ENCODE peak calls at places on chromosomes 16 and 17, in nine cellular contexts. One of them, this sample, is unnamed.

GRCh38 chr17:19287651-19288050 is 50.5 kb downstream of the EPN2 start:
- DNase-seq in stimulated activated naive CD4-positive, alpha-beta T cell: no peak
- DNase-seq in hypothalamus: no peak
- DNase-seq in fibroblast of lung: no peak
- DNase-seq in foreskin fibroblast: no peak
- DNase-seq in stimulated activated CD8-positive, alpha-beta memory T cell treated with anti-CD3 and anti-CD28 coated beads, Interleukin-4, amount 100 ng/mL, for 48 hours: no peak
- DNase-seq in GM18507: no peak
- DNase-seq in AG09319: no peak
- DNase-seq in left lobe of liver: no peak
- DNase-seq in this sample: no peak

GRCh38 chr17:42521666-42522262 is 14.3 kb upstream of the NAGLU start:
- DNase-seq in stimulated activated naive CD4-positive, alpha-beta T cell: no peak
- DNase-seq in hypothalamus: no peak
- DNase-seq in fibroblast of lung: no peak
- DNase-seq in foreskin fibroblast: peak
- DNase-seq in stimulated activated CD8-positive, alpha-beta memory T cell treated with anti-CD3 and anti-CD28 coated beads, Interleukin-4, amount 100 ng/mL, for 48 hours: no peak
- DNase-seq in GM18507: no peak
- DNase-seq in AG09319: no peak
- DNase-seq in left lobe of liver: no peak
- DNase-seq in this sample: no peak

GRCh38 chr16:62088731-62089410 is 52.6 kb upstream of the CDH8 start:
- DNase-seq in stimulated activated naive CD4-positive, alpha-beta T cell: no peak
- DNase-seq in hypothalamus: no peak
- DNase-seq in fibroblast of lung: no peak
- DNase-seq in foreskin fibroblast: no peak
- DNase-seq in stimulated activated CD8-positive, alpha-beta memory T cell treated with anti-CD3 and anti-CD28 coated beads, Interleukin-4, amount 100 ng/mL, for 48 hours: no peak
- DNase-seq in GM18507: no peak
- DNase-seq in AG09319: no peak
- DNase-seq in left lobe of liver: no peak
- DNase-seq in this sample: no peak

GRCh38 chr17:31488264-31488981 is 96.9 kb downstream of the RAB11FIP4 start:
- DNase-seq in stimulated activated naive CD4-positive, alpha-beta T cell: peak
- DNase-seq in hypothalamus: peak
- DNase-seq in fibroblast of lung: no peak
- DNase-seq in foreskin fibroblast: no peak
- DNase-seq in stimulated activated CD8-positive, alpha-beta memory T cell treated with anti-CD3 and anti-CD28 coated beads, Interleukin-4, amount 100 ng/mL, for 48 hours: peak
- DNase-seq in GM18507: no peak
- DNase-seq in AG09319: no peak
- DNase-seq in left lobe of liver: peak
- DNase-seq in this sample: no peak

GRCh38 chr17:50079334-50080095 is 15.6 kb upstream of the PDK2 start:
- DNase-seq in stimulated activated naive CD4-positive, alpha-beta T cell: no peak
- DNase-seq in hypothalamus: no peak
- DNase-seq in fibroblast of lung: no peak
- DNase-seq in foreskin fibroblast: peak
- DNase-seq in stimulated activated CD8-positive, alpha-beta memory T cell treated with anti-CD3 and anti-CD28 coated beads, Interleukin-4, amount 100 ng/mL, for 48 hours: peak
- DNase-seq in GM18507: no peak
- DNase-seq in AG09319: no peak
- DNase-seq in left lobe of liver: no peak
- DNase-seq in this sample: no peak

GRCh38 chr16:56337131-56337857 is 88.1 kb downstream of the AMFR start:
- DNase-seq in stimulated activated naive CD4-positive, alpha-beta T cell: no peak
- DNase-seq in hypothalamus: no peak
- DNase-seq in fibroblast of lung: no peak
- DNase-seq in foreskin fibroblast: no peak
- DNase-seq in stimulated activated CD8-positive, alpha-beta memory T cell treated with anti-CD3 and anti-CD28 coated beads, Interleukin-4, amount 100 ng/mL, for 48 hours: no peak
- DNase-seq in GM18507: no peak
- DNase-seq in AG09319: no peak
- DNase-seq in left lobe of liver: no peak
- DNase-seq in this sample: no peak

GRCh38 chr16:180921-181667 is 835 bp downstream of the HBQ1 start:
- DNase-seq in stimulated activated naive CD4-positive, alpha-beta T cell: peak
- DNase-seq in hypothalamus: peak
- DNase-seq in fibroblast of lung: peak
- DNase-seq in foreskin fibroblast: peak
- DNase-seq in stimulated activated CD8-positive, alpha-beta memory T cell treated with anti-CD3 and anti-CD28 coated beads, Interleukin-4, amount 100 ng/mL, for 48 hours: peak
- DNase-seq in GM18507: peak
- DNase-seq in AG09319: no peak
- DNase-seq in left lobe of liver: peak
- DNase-seq in this sample: no peak

GRCh38 chr17:48550313-48551205 is 5.7 kb upstream of the HOXB2 start:
- DNase-seq in stimulated activated naive CD4-positive, alpha-beta T cell: no peak
- DNase-seq in hypothalamus: no peak
- DNase-seq in fibroblast of lung: peak
- DNase-seq in foreskin fibroblast: no peak
- DNase-seq in stimulated activated CD8-positive, alpha-beta memory T cell treated with anti-CD3 and anti-CD28 coated beads, Interleukin-4, amount 100 ng/mL, for 48 hours: no peak
- DNase-seq in GM18507: no peak
- DNase-seq in AG09319: no peak
- DNase-seq in left lobe of liver: no peak
- DNase-seq in this sample: no peak

GRCh38 chr17:3907483-3908216 is 8.6 kb downstream of the P2RX1 start:
- DNase-seq in stimulated activated naive CD4-positive, alpha-beta T cell: no peak
- DNase-seq in hypothalamus: no peak
- DNase-seq in fibroblast of lung: no peak
- DNase-seq in foreskin fibroblast: no peak
- DNase-seq in stimulated activated CD8-positive, alpha-beta memory T cell treated with anti-CD3 and anti-CD28 coated beads, Interleukin-4, amount 100 ng/mL, for 48 hours: no peak
- DNase-seq in GM18507: no peak
- DNase-seq in AG09319: no peak
- DNase-seq in left lobe of liver: no peak
- DNase-seq in this sample: no peak

GRCh38 chr16:87834668-87835473 is 34.4 kb downstream of the SLC7A5 start:
- DNase-seq in stimulated activated naive CD4-positive, alpha-beta T cell: no peak
- DNase-seq in hypothalamus: no peak
- DNase-seq in fibroblast of lung: peak
- DNase-seq in foreskin fibroblast: peak
- DNase-seq in stimulated activated CD8-positive, alpha-beta memory T cell treated with anti-CD3 and anti-CD28 coated beads, Interleukin-4, amount 100 ng/mL, for 48 hours: no peak
- DNase-seq in GM18507: no peak
- DNase-seq in AG09319: no peak
- DNase-seq in left lobe of liver: peak
- DNase-seq in this sample: no peak

GRCh38 chr17:76492250-76492988 is 8.8 kb downstream of the RHBDF2 start:
- DNase-seq in stimulated activated naive CD4-positive, alpha-beta T cell: no peak
- DNase-seq in hypothalamus: no peak
- DNase-seq in fibroblast of lung: no peak
- DNase-seq in foreskin fibroblast: no peak
- DNase-seq in stimulated activated CD8-positive, alpha-beta memory T cell treated with anti-CD3 and anti-CD28 coated beads, Interleukin-4, amount 100 ng/mL, for 48 hours: peak
- DNase-seq in GM18507: no peak
- DNase-seq in AG09319: no peak
- DNase-seq in left lobe of liver: no peak
- DNase-seq in this sample: no peak

GRCh38 chr17:19410875-19411291 is at the start of gene RNF112:
- DNase-seq in stimulated activated naive CD4-positive, alpha-beta T cell: no peak
- DNase-seq in hypothalamus: peak
- DNase-seq in fibroblast of lung: peak
- DNase-seq in foreskin fibroblast: peak
- DNase-seq in stimulated activated CD8-positive, alpha-beta memory T cell treated with anti-CD3 and anti-CD28 coated beads, Interleukin-4, amount 100 ng/mL, for 48 hours: no peak
- DNase-seq in GM18507: no peak
- DNase-seq in AG09319: no peak
- DNase-seq in left lobe of liver: peak
- DNase-seq in this sample: peak

GRCh38 chr17:27986805-27987684 is 55.4 kb upstream of the NLK start:
- DNase-seq in stimulated activated naive CD4-positive, alpha-beta T cell: no peak
- DNase-seq in hypothalamus: no peak
- DNase-seq in fibroblast of lung: peak
- DNase-seq in foreskin fibroblast: no peak
- DNase-seq in stimulated activated CD8-positive, alpha-beta memory T cell treated with anti-CD3 and anti-CD28 coated beads, Interleukin-4, amount 100 ng/mL, for 48 hours: no peak
- DNase-seq in GM18507: no peak
- DNase-seq in AG09319: no peak
- DNase-seq in left lobe of liver: no peak
- DNase-seq in this sample: no peak

GRCh38 chr16:57889111-57889510 is 81.8 kb downstream of the CNGB1 start:
- DNase-seq in stimulated activated naive CD4-positive, alpha-beta T cell: no peak
- DNase-seq in hypothalamus: no peak
- DNase-seq in fibroblast of lung: no peak
- DNase-seq in foreskin fibroblast: no peak
- DNase-seq in stimulated activated CD8-positive, alpha-beta memory T cell treated with anti-CD3 and anti-CD28 coated beads, Interleukin-4, amount 100 ng/mL, for 48 hours: no peak
- DNase-seq in GM18507: no peak
- DNase-seq in AG09319: no peak
- DNase-seq in left lobe of liver: no peak
- DNase-seq in this sample: no peak

GRCh38 chr17:9928601-9929341 is 23.7 kb upstream of the RCVRN start:
- DNase-seq in stimulated activated naive CD4-positive, alpha-beta T cell: no peak
- DNase-seq in hypothalamus: no peak
- DNase-seq in fibroblast of lung: peak
- DNase-seq in foreskin fibroblast: peak
- DNase-seq in stimulated activated CD8-positive, alpha-beta memory T cell treated with anti-CD3 and anti-CD28 coated beads, Interleukin-4, amount 100 ng/mL, for 48 hours: no peak
- DNase-seq in GM18507: no peak
- DNase-seq in AG09319: peak
- DNase-seq in left lobe of liver: no peak
- DNase-seq in this sample: peak

GRCh38 chr16:84553873-84554399 is 49.5 kb upstream of the MEAK7 start:
- DNase-seq in stimulated activated naive CD4-positive, alpha-beta T cell: peak
- DNase-seq in hypothalamus: no peak
- DNase-seq in fibroblast of lung: no peak
- DNase-seq in foreskin fibroblast: no peak
- DNase-seq in stimulated activated CD8-positive, alpha-beta memory T cell treated with anti-CD3 and anti-CD28 coated beads, Interleukin-4, amount 100 ng/mL, for 48 hours: peak
- DNase-seq in GM18507: no peak
- DNase-seq in AG09319: no peak
- DNase-seq in left lobe of liver: no peak
- DNase-seq in this sample: no peak

GRCh38 chr16:55368205-55368604 is 44.2 kb downstream of the IRX6 start:
- DNase-seq in stimulated activated naive CD4-positive, alpha-beta T cell: no peak
- DNase-seq in hypothalamus: no peak
- DNase-seq in fibroblast of lung: no peak
- DNase-seq in foreskin fibroblast: no peak
- DNase-seq in stimulated activated CD8-positive, alpha-beta memory T cell treated with anti-CD3 and anti-CD28 coated beads, Interleukin-4, amount 100 ng/mL, for 48 hours: no peak
- DNase-seq in GM18507: no peak
- DNase-seq in AG09319: no peak
- DNase-seq in left lobe of liver: no peak
- DNase-seq in this sample: no peak

GRCh38 chr17:42200702-42201101 is 6.4 kb upstream of the GHDC start:
- DNase-seq in stimulated activated naive CD4-positive, alpha-beta T cell: no peak
- DNase-seq in hypothalamus: peak
- DNase-seq in fibroblast of lung: peak
- DNase-seq in foreskin fibroblast: no peak
- DNase-seq in stimulated activated CD8-positive, alpha-beta memory T cell treated with anti-CD3 and anti-CD28 coated beads, Interleukin-4, amount 100 ng/mL, for 48 hours: no peak
- DNase-seq in GM18507: no peak
- DNase-seq in AG09319: no peak
- DNase-seq in left lobe of liver: peak
- DNase-seq in this sample: no peak

GRCh38 chr16:70772493-70772892 is 28.5 kb downstream of the VAC14 start:
- DNase-seq in stimulated activated naive CD4-positive, alpha-beta T cell: no peak
- DNase-seq in hypothalamus: no peak
- DNase-seq in fibroblast of lung: peak
- DNase-seq in foreskin fibroblast: peak
- DNase-seq in stimulated activated CD8-positive, alpha-beta memory T cell treated with anti-CD3 and anti-CD28 coated beads, Interleukin-4, amount 100 ng/mL, for 48 hours: no peak
- DNase-seq in GM18507: no peak
- DNase-seq in AG09319: no peak
- DNase-seq in left lobe of liver: no peak
- DNase-seq in this sample: no peak

GRCh38 chr17:57584050-57584551 is 161.0 kb downstream of the CCDC182 start:
- DNase-seq in stimulated activated naive CD4-positive, alpha-beta T cell: no peak
- DNase-seq in hypothalamus: no peak
- DNase-seq in fibroblast of lung: no peak
- DNase-seq in foreskin fibroblast: peak
- DNase-seq in stimulated activated CD8-positive, alpha-beta memory T cell treated with anti-CD3 and anti-CD28 coated beads, Interleukin-4, amount 100 ng/mL, for 48 hours: no peak
- DNase-seq in GM18507: no peak
- DNase-seq in AG09319: no peak
- DNase-seq in left lobe of liver: no peak
- DNase-seq in this sample: no peak

GRCh38 chr17:61463068-61463980 is 11.1 kb downstream of the TBX4 start:
- DNase-seq in stimulated activated naive CD4-positive, alpha-beta T cell: no peak
- DNase-seq in hypothalamus: no peak
- DNase-seq in fibroblast of lung: no peak
- DNase-seq in foreskin fibroblast: peak
- DNase-seq in stimulated activated CD8-positive, alpha-beta memory T cell treated with anti-CD3 and anti-CD28 coated beads, Interleukin-4, amount 100 ng/mL, for 48 hours: no peak
- DNase-seq in GM18507: no peak
- DNase-seq in AG09319: no peak
- DNase-seq in left lobe of liver: no peak
- DNase-seq in this sample: no peak

GRCh38 chr17:1180958-1181768 is 1.4 kb upstream of the ABR start:
- DNase-seq in stimulated activated naive CD4-positive, alpha-beta T cell: no peak
- DNase-seq in hypothalamus: no peak
- DNase-seq in fibroblast of lung: no peak
- DNase-seq in foreskin fibroblast: no peak
- DNase-seq in stimulated activated CD8-positive, alpha-beta memory T cell treated with anti-CD3 and anti-CD28 coated beads, Interleukin-4, amount 100 ng/mL, for 48 hours: no peak
- DNase-seq in GM18507: no peak
- DNase-seq in AG09319: no peak
- DNase-seq in left lobe of liver: no peak
- DNase-seq in this sample: no peak

GRCh38 chr16:73000020-73000906 is 47.7 kb downstream of the ZFHX3 start:
- DNase-seq in stimulated activated naive CD4-positive, alpha-beta T cell: no peak
- DNase-seq in hypothalamus: peak
- DNase-seq in fibroblast of lung: peak
- DNase-seq in foreskin fibroblast: peak
- DNase-seq in stimulated activated CD8-positive, alpha-beta memory T cell treated with anti-CD3 and anti-CD28 coated beads, Interleukin-4, amount 100 ng/mL, for 48 hours: no peak
- DNase-seq in GM18507: no peak
- DNase-seq in AG09319: no peak
- DNase-seq in left lobe of liver: no peak
- DNase-seq in this sample: peak

GRCh38 chr17:47719411-47720152 is 13.5 kb upstream of the TBX21 start:
- DNase-seq in stimulated activated naive CD4-positive, alpha-beta T cell: no peak
- DNase-seq in hypothalamus: no peak
- DNase-seq in fibroblast of lung: peak
- DNase-seq in foreskin fibroblast: peak
- DNase-seq in stimulated activated CD8-positive, alpha-beta memory T cell treated with anti-CD3 and anti-CD28 coated beads, Interleukin-4, amount 100 ng/mL, for 48 hours: peak
- DNase-seq in GM18507: no peak
- DNase-seq in AG09319: no peak
- DNase-seq in left lobe of liver: no peak
- DNase-seq in this sample: peak

GRCh38 chr16:47258874-47259461 is 115.2 kb upstream of the NETO2 start:
- DNase-seq in stimulated activated naive CD4-positive, alpha-beta T cell: no peak
- DNase-seq in hypothalamus: no peak
- DNase-seq in fibroblast of lung: peak
- DNase-seq in foreskin fibroblast: peak
- DNase-seq in stimulated activated CD8-positive, alpha-beta memory T cell treated with anti-CD3 and anti-CD28 coated beads, Interleukin-4, amount 100 ng/mL, for 48 hours: no peak
- DNase-seq in GM18507: peak
- DNase-seq in AG09319: no peak
- DNase-seq in left lobe of liver: no peak
- DNase-seq in this sample: peak

GRCh38 chr16:47037396-47037745 is 63.9 kb upstream of the DNAJA2 start:
- DNase-seq in stimulated activated naive CD4-positive, alpha-beta T cell: no peak
- DNase-seq in hypothalamus: no peak
- DNase-seq in fibroblast of lung: peak
- DNase-seq in foreskin fibroblast: no peak
- DNase-seq in stimulated activated CD8-positive, alpha-beta memory T cell treated with anti-CD3 and anti-CD28 coated beads, Interleukin-4, amount 100 ng/mL, for 48 hours: peak
- DNase-seq in GM18507: no peak
- DNase-seq in AG09319: no peak
- DNase-seq in left lobe of liver: no peak
- DNase-seq in this sample: no peak

GRCh38 chr17:68539536-68540469 is 27.6 kb downstream of the PRKAR1A start:
- DNase-seq in stimulated activated naive CD4-positive, alpha-beta T cell: no peak
- DNase-seq in hypothalamus: no peak
- DNase-seq in fibroblast of lung: no peak
- DNase-seq in foreskin fibroblast: peak
- DNase-seq in stimulated activated CD8-positive, alpha-beta memory T cell treated with anti-CD3 and anti-CD28 coated beads, Interleukin-4, amount 100 ng/mL, for 48 hours: no peak
- DNase-seq in GM18507: no peak
- DNase-seq in AG09319: no peak
- DNase-seq in left lobe of liver: peak
- DNase-seq in this sample: no peak

GRCh38 chr16:85461814-85462404 is 151.2 kb upstream of the GSE1 start:
- DNase-seq in stimulated activated naive CD4-positive, alpha-beta T cell: no peak
- DNase-seq in hypothalamus: no peak
- DNase-seq in fibroblast of lung: peak
- DNase-seq in foreskin fibroblast: peak
- DNase-seq in stimulated activated CD8-positive, alpha-beta memory T cell treated with anti-CD3 and anti-CD28 coated beads, Interleukin-4, amount 100 ng/mL, for 48 hours: no peak
- DNase-seq in GM18507: no peak
- DNase-seq in AG09319: no peak
- DNase-seq in left lobe of liver: no peak
- DNase-seq in this sample: no peak

GRCh38 chr17:58488428-58488890 is 251 bp upstream of the HSF5 start:
- DNase-seq in stimulated activated naive CD4-positive, alpha-beta T cell: no peak
- DNase-seq in hypothalamus: no peak
- DNase-seq in fibroblast of lung: no peak
- DNase-seq in foreskin fibroblast: no peak
- DNase-seq in stimulated activated CD8-positive, alpha-beta memory T cell treated with anti-CD3 and anti-CD28 coated beads, Interleukin-4, amount 100 ng/mL, for 48 hours: no peak
- DNase-seq in GM18507: no peak
- DNase-seq in AG09319: no peak
- DNase-seq in left lobe of liver: no peak
- DNase-seq in this sample: no peak

GRCh38 chr17:62670202-62670821 is 42.8 kb downstream of the MRC2 start:
- DNase-seq in stimulated activated naive CD4-positive, alpha-beta T cell: no peak
- DNase-seq in hypothalamus: no peak
- DNase-seq in fibroblast of lung: no peak
- DNase-seq in foreskin fibroblast: no peak
- DNase-seq in stimulated activated CD8-positive, alpha-beta memory T cell treated with anti-CD3 and anti-CD28 coated beads, Interleukin-4, amount 100 ng/mL, for 48 hours: no peak
- DNase-seq in GM18507: no peak
- DNase-seq in AG09319: no peak
- DNase-seq in left lobe of liver: no peak
- DNase-seq in this sample: no peak

GRCh38 chr16:12896562-12896961 is 4.8 kb upstream of the SHISA9 start:
- DNase-seq in stimulated activated naive CD4-positive, alpha-beta T cell: no peak
- DNase-seq in hypothalamus: no peak
- DNase-seq in fibroblast of lung: peak
- DNase-seq in foreskin fibroblast: peak
- DNase-seq in stimulated activated CD8-positive, alpha-beta memory T cell treated with anti-CD3 and anti-CD28 coated beads, Interleukin-4, amount 100 ng/mL, for 48 hours: no peak
- DNase-seq in GM18507: no peak
- DNase-seq in AG09319: no peak
- DNase-seq in left lobe of liver: no peak
- DNase-seq in this sample: no peak